ENCODE peak calls at places on chromosomes 4 and X, in four cellular contexts. W is BJ, Z is hepatocyte, Y is PC-3. I is an unnamed sample.

GRCh38 chr4:156898373-156899117 is 73.1 kb downstream of the PDGFC start:
- DNase-seq in Z (no peak), W (no peak), Y (peak; percentile 20), I (no peak)

GRCh38 chr4:93199492-93199891 is 629.1 kb upstream of the ATOH1 start:
- DNase-seq in W (no peak), Y (peak; percentile 61), Z (peak; percentile 59), I (peak; percentile 9)

GRCh38 chrX:148960060-148960459 is 459.6 kb downstream of the AFF2 start:
- DNase-seq in Z (no peak), Y (no peak), W (no peak), I (no peak)

GRCh38 chr4:26136615-26137014 is 184.2 kb upstream of the RBPJ start:
- DNase-seq in Z (no peak), W (no peak), Y (no peak), I (no peak)

GRCh38 chr4:16661813-16662212 is 236.6 kb downstream of the LDB2 start:
- DNase-seq in Z (no peak), W (no peak), Y (no peak), I (no peak)

GRCh38 chrX:111259559-111259958 is 10.7 kb downstream of the CAPN6 start:
- DNase-seq in Y (no peak), Z (no peak), W (no peak), I (no peak)

GRCh38 chrX:19799319-19800182 is 87.8 kb downstream of the SH3KBP1 start:
- DNase-seq in Z (no peak), Y (no peak), W (no peak), I (no peak)

GRCh38 chrX:16207631-16208030 is 40.4 kb downstream of the MAGEB17 start:
- DNase-seq in Y (no peak), Z (peak; percentile 25), W (no peak), I (no peak)

GRCh38 chr4:6324999-6325790 is 55.5 kb downstream of the WFS1 start:
- DNase-seq in Z (peak; percentile 57), Y (peak; percentile 73), W (no peak), I (no peak)

GRCh38 chr4:48243897-48244296 is 25.7 kb downstream of the TEC start:
- DNase-seq in Y (no peak), Z (no peak), W (no peak), I (no peak)

GRCh38 chrX:19554786-19555185 is 39.5 kb upstream of the MAP3K15 start:
- DNase-seq in Z (no peak), Y (peak; percentile 8), W (peak; percentile 38), I (no peak)

GRCh38 chr4:15653864-15654391 is 1.2 kb downstream of the FBXL5 start:
- DNase-seq in W (no peak), Z (peak; percentile 21), Y (peak; percentile 32), I (no peak)

GRCh38 chr4:35166437-35166836 is 1077.9 kb downstream of the ARAP2 start:
- DNase-seq in Y (peak; percentile 46), W (no peak), Z (no peak), I (no peak)

GRCh38 chrX:150767045-150767395 is 73.8 kb downstream of the MTMR1 start:
- DNase-seq in W (no peak), Y (no peak), Z (no peak), I (peak; percentile 6)

GRCh38 chr4:146333187-146333894 is 119.0 kb downstream of the REELD1 start:
- DNase-seq in Y (peak; percentile 87), Z (peak; percentile 36), W (peak; percentile 20), I (peak; percentile 41)

GRCh38 chr4:1402516-1403101 is 3.6 kb downstream of the NKX1-1 start:
- DNase-seq in W (no peak), Y (no peak), Z (peak; percentile 2), I (no peak)

GRCh38 chrX:110156167-110156754 is 153.3 kb downstream of the TMEM164 start:
- DNase-seq in W (no peak), Z (no peak), Y (peak; percentile 52), I (no peak)

GRCh38 chr4:147732516-147733193 is 767 bp downstream of the ARHGAP10 start:
- DNase-seq in Y (peak; percentile 35), Z (peak; percentile 64), W (no peak), I (no peak)

GRCh38 chr4:169852481-169852880 is 94.7 kb upstream of the HPF1 start:
- DNase-seq in Y (no peak), W (no peak), Z (no peak), I (no peak)

GRCh38 chr4:84324303-84324702 is 174.8 kb downstream of the NKX6-1 start:
- DNase-seq in Y (no peak), Z (no peak), W (no peak), I (no peak)

GRCh38 chr4:110681381-110681780 is 58.5 kb upstream of the PITX2 start:
- DNase-seq in Y (no peak), W (no peak), Z (peak; percentile 24), I (no peak)

GRCh38 chrX:19715711-19716638 is 171.4 kb downstream of the SH3KBP1 start:
- DNase-seq in Z (no peak), W (no peak), Y (no peak), I (no peak)

GRCh38 chrX:18377802-18378201 is 23.3 kb upstream of the SCML2 start:
- DNase-seq in W (no peak), Z (peak; percentile 25), Y (peak; percentile 54), I (no peak)

GRCh38 chr4:39655866-39656265 is 17.2 kb upstream of the SMIM14 start:
- DNase-seq in W (no peak), Y (peak; percentile 35), Z (no peak), I (no peak)

GRCh38 chr4:3331511-3332394 is 38.9 kb downstream of the RGS12 start:
- DNase-seq in Y (no peak), W (no peak), Z (no peak), I (no peak)

GRCh38 chrX:53695901-53696300 is 9.4 kb upstream of the HUWE1 start:
- DNase-seq in Y (no peak), Z (no peak), W (no peak), I (no peak)

GRCh38 chr4:78863254-78863869 is 75.9 kb downstream of the PAQR3 start:
- DNase-seq in W (no peak), Y (no peak), Z (no peak), I (no peak)

GRCh38 chrX:619451-619811 is 11.2 kb upstream of the SHOX start:
- DNase-seq in W (no peak), Z (no peak), Y (no peak), I (no peak)

GRCh38 chr4:21304061-21304541 is 603.8 kb downstream of the PACRGL start:
- DNase-seq in W (no peak), Z (peak; percentile 58), Y (no peak), I (no peak)

GRCh38 chr4:8315343-8316250 is 46.0 kb downstream of the HTRA3 start:
- DNase-seq in W (peak; percentile 44), Y (peak; percentile 80), Z (peak; percentile 87), I (peak; percentile 86)

GRCh38 chrX:74272230-74272629 is 31.8 kb upstream of the ZCCHC13 start:
- DNase-seq in W (no peak), Y (no peak), Z (no peak), I (no peak)

GRCh38 chr4:129218897-129219296 is 122.9 kb downstream of the C4orf33 start:
- DNase-seq in Z (no peak), W (no peak), Y (peak; percentile 42), I (no peak)

GRCh38 chr4:10002278-10002677 is 19.0 kb downstream of the SLC2A9 start:
- DNase-seq in Y (no peak), W (no peak), Z (no peak), I (no peak)

GRCh38 chrX:46913710-46914109 is 1.5 kb downstream of the JADE3 start:
- DNase-seq in Z (peak; percentile 30), Y (peak; percentile 45), W (no peak), I (no peak)

GRCh38 chr4:67881226-67881625 is 2.6 kb downstream of the TMPRSS11D start:
- DNase-seq in Y (no peak), Z (no peak), W (no peak), I (no peak)

GRCh38 chrX:16658284-16658683 is 8.3 kb downstream of the S100G start:
- DNase-seq in Z (no peak), Y (peak; percentile 88), W (no peak), I (no peak)

DNA sequence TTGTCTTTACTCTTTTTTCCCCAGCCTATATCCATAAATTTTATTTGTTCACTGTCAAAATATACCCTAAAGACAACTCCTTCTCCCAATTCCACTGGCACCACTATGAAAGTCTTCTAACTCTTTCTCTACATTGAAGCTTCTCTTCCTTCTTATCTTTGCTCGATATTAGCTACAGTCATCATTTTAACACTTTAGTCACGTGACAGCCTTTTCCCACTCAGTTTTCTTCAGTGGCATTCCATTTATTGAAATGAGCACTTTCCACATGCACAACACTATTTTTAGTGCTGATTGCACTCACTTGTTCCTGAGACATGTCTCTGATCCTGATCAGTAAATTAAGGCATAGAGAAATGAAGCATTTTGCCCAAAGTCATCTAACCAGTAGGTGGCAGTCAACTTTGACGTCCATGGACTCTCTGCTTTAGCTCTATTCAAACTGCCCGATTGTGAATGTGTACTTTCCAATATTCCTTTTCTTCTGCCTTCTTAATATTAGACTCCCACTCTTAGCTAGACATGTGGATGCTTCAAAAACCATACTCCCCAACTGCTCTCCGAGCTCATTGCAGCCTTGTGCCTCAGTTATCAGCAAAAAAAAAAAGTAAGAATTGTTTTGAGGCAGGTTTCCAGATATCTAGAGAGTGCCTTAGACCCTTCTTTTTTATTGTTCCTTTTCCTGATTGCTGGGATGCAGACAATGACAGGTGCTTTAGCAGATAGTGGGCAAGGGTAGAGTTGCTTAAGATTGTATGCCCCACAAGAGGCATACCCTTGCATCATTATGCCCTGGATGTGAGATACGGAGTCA is 394.4 kb upstream of the ADGRL3 start:
- DNase-seq in Z (peak; percentile 48), Y (peak; percentile 78), W (no peak), I (peak; percentile 2)
- TF ChIP-seq CTCF in Z (peak; percentile 57), Y (peak; percentile 95), W (peak; percentile 46), I (peak; percentile 54)

GRCh38 chrX:117892469-117892868 is 224.1 kb downstream of the KLHL13 start:
- DNase-seq in Z (no peak), W (no peak), Y (no peak), I (no peak)
- H3K4me3 ChIP-seq in Z (no peak overlapping the region), W (no peak overlapping the region), Y (no peak overlapping the region), I (no peak overlapping the region)

GRCh38 chr4:139188648-139189416 is 11.8 kb upstream of the ELF2 start:
- DNase-seq in W (no peak), Z (no peak), Y (no peak), I (no peak)

GRCh38 chr4:139189417-139189749 is 12.4 kb upstream of the ELF2 start:
- DNase-seq in Y (no peak), Z (no peak), W (no peak), I (no peak)

DNA sequence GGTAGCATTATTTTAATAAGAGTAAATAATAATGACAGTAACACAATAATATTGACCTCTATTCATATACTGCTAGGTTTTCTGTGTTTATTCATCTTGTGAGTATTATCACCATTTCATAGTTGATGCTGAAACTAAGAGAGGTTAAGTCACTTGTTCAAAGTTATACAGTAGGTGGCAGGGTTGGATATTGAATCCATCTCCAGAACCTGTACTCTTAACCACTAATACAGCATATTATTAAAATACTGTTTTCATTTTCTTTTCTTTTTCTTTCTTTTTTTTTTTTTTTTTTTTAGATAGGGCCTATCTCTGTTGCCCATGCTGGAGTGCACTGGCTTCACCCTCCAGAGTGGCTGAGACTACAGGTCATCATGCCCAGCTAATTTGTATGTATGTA is 7.1 kb upstream of the ELF2 start:
- DNase-seq in Y (peak; percentile 31), Z (peak; percentile 16), W (no peak), I (no peak)
- TF ChIP-seq CTCF in Y (peak; percentile 39), Z (peak; percentile 37), W (peak; percentile 37), I (no peak)

DNA sequence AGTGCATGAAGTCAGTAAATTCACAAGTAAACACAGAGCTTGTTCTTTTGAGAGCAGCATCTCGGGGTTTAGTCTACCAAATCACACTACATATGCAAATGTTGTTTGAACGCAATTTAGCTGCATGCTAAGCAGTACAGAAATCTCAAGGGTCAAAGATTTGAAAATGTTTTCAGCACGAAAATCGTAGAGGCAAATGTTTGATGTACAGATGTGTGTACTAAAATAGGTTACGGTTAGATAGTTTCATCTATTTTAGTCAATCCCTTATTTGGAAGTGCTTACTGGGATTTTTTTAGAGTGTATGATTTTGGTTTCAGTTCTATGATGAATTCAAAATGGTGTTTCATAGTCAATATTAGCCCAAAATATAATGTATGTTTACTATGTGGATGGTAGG is 1928.2 kb upstream of the TENM3 start:
- DNase-seq in W (no peak), Y (no peak), Z (no peak), I (no peak)
- H3K4me3 ChIP-seq in W (no peak overlapping the region), Y (no peak overlapping the region), Z (no peak overlapping the region), I (no peak overlapping the region)

I was measured in HFF-Myc.